ENCODE peak calls at places on chromosomes 12 and 14, in eight cellular contexts. Y is stimulated activated naive CD4-positive, alpha-beta T cell; V is glutamatergic neuron; S is progenitor cell of endocrine pancreas; A is stimulated activated CD4-positive, alpha-beta T cell treated with anti-CD3 and anti-CD28 coated beads, TNF-alpha, amount 100 ng/mL, for 1 hour; Z is HEK293T; Q is HuH-7.5; J is activated CD8-positive, alpha-beta memory T cell treated with anti-CD3 and anti-CD28 coated beads, Interleukin-2, amount 10 ng/mL, durations not matched to agents 7 days and 5 days. F is an unnamed sample.

GRCh38 chr14:71050227-71050823 is 143.1 kb downstream of the PCNX1 start:
- DNase-seq in V (no peak), Q (no peak), A (no peak), J (no peak), Z (no peak), Y (no peak), S (no peak), F (no peak)

GRCh38 chr12:64824500-64825142 is at the start of gene TBC1D30:
- DNase-seq in A (no peak), V (peak), Z (peak), J (no peak), Q (peak), Y (no peak), S (peak), F (peak)

GRCh38 chr14:42110167-42110566 is 503.5 kb downstream of the LRFN5 start:
- DNase-seq in A (no peak), J (no peak), Y (no peak), V (no peak), Z (peak), S (no peak), Q (peak), F (no peak)

GRCh38 chr12:130879212-130879686 is 7.4 kb downstream of the RAN start:
- DNase-seq in J (no peak), A (no peak), Z (no peak), V (no peak), Y (no peak), Q (no peak), S (no peak), F (no peak)

GRCh38 chr12:59401862-59402261 is 194.0 kb upstream of the SLC16A7 start:
- DNase-seq in S (no peak), V (no peak), Q (no peak), A (no peak), Z (no peak), Y (no peak), J (no peak), F (no peak)

GRCh38 chr14:61153914-61154545 is 127.1 kb downstream of the TMEM30B start:
- DNase-seq in A (no peak), Y (no peak), Z (no peak), S (no peak), V (peak), Q (no peak), J (no peak), F (no peak)

GRCh38 chr12:46886541-46887041 is 60.8 kb upstream of the SLC38A4 start:
- DNase-seq in A (no peak), Y (no peak), J (no peak), V (no peak), Z (no peak), Q (no peak), S (no peak), F (no peak)

GRCh38 chr14:60723218-60724079 is 702 bp downstream of the SIX4 start:
- DNase-seq in Q (peak), V (peak), A (peak), Z (peak), J (peak), Y (peak), S (peak), F (peak)

GRCh38 chr12:3244219-3244750 is 167.1 kb downstream of the TSPAN9 start:
- DNase-seq in A (no peak), S (no peak), V (peak), Q (no peak), Z (no peak), J (no peak), Y (no peak), F (no peak)

GRCh38 chr14:92846162-92846897 is 52.2 kb downstream of the GOLGA5 start:
- DNase-seq in J (peak), A (no peak), Q (no peak), S (no peak), V (no peak), Z (no peak), Y (no peak), F (no peak)

GRCh38 chr14:95651028-95651427 is 35.2 kb upstream of the TCL1B start:
- DNase-seq in Y (no peak), S (no peak), Z (no peak), J (no peak), Q (no peak), A (no peak), V (no peak), F (no peak)

F was measured in type B pancreatic cell.